ENCODE peak calls at places on chromosomes 1 and 21, in ten cellular contexts. One of them, this sample, is unnamed.
A peak's percentile ranks its signal among the peaks of the same experiment; 100 is the strongest.

GRCh38 chr1:2042830-2043773 is 7.1 kb upstream of the PRKCZ start:
- DNase-seq in astrocyte: no peak
- DNase-seq in aorta: no peak
- DNase-seq in ovary: no peak
- DNase-seq in stomach: no peak
- DNase-seq in DND-41: no peak
- DNase-seq in K562: no peak
- DNase-seq in lower lobe of right lung: no peak
- DNase-seq in fibroblast of lung: no peak
- DNase-seq in thoracic aorta: no peak
- DNase-seq in this sample: peak; percentile 68

GRCh38 chr1:151398691-151399065 is 695 bp upstream of the PSMB4 start:
- DNase-seq in K562: no peak
- DNase-seq in lower lobe of right lung: no peak
- DNase-seq in ovary: no peak
- DNase-seq in aorta: no peak
- DNase-seq in stomach: no peak
- DNase-seq in thoracic aorta: no peak
- DNase-seq in astrocyte: no peak
- DNase-seq in DND-41: no peak
- DNase-seq in fibroblast of lung: no peak
- DNase-seq in this sample: no peak

GRCh38 chr21:34128124-34128523 is 54.7 kb downstream of the MRPS6 start:
- DNase-seq in ovary: no peak
- DNase-seq in thoracic aorta: peak; percentile 28
- DNase-seq in stomach: no peak
- DNase-seq in DND-41: no peak
- DNase-seq in lower lobe of right lung: no peak
- DNase-seq in astrocyte: no peak
- DNase-seq in fibroblast of lung: no peak
- DNase-seq in K562: no peak
- DNase-seq in aorta: no peak
- DNase-seq in this sample: no peak

GRCh38 chr1:183794084-183794483 is 10.8 kb upstream of the RGL1 start:
- DNase-seq in ovary: no peak
- DNase-seq in astrocyte: no peak
- DNase-seq in thoracic aorta: no peak
- DNase-seq in fibroblast of lung: no peak
- DNase-seq in aorta: no peak
- DNase-seq in DND-41: no peak
- DNase-seq in K562: no peak
- DNase-seq in lower lobe of right lung: no peak
- DNase-seq in stomach: no peak
- DNase-seq in this sample: peak; percentile 22

GRCh38 chr1:51520700-51521248 is 1.7 kb upstream of the EPS15 start:
- DNase-seq in K562: no peak
- DNase-seq in fibroblast of lung: no peak
- DNase-seq in DND-41: no peak
- DNase-seq in lower lobe of right lung: no peak
- DNase-seq in astrocyte: no peak
- DNase-seq in stomach: no peak
- DNase-seq in thoracic aorta: no peak
- DNase-seq in aorta: no peak
- DNase-seq in ovary: no peak
- DNase-seq in this sample: peak; percentile 51

GRCh38 chr1:179253286-179253972 is 24.0 kb upstream of the ABL2 start:
- DNase-seq in lower lobe of right lung: no peak
- DNase-seq in astrocyte: peak; percentile 81
- DNase-seq in stomach: no peak
- DNase-seq in aorta: no peak
- DNase-seq in DND-41: no peak
- DNase-seq in thoracic aorta: no peak
- DNase-seq in K562: no peak
- DNase-seq in fibroblast of lung: peak; percentile 76
- DNase-seq in ovary: no peak
- DNase-seq in this sample: no peak

GRCh38 chr1:76547916-76548315 is 319.4 kb upstream of the ST6GALNAC5 start:
- DNase-seq in aorta: no peak
- DNase-seq in thoracic aorta: no peak
- DNase-seq in fibroblast of lung: no peak
- DNase-seq in DND-41: no peak
- DNase-seq in lower lobe of right lung: no peak
- DNase-seq in stomach: no peak
- DNase-seq in K562: no peak
- DNase-seq in astrocyte: no peak
- DNase-seq in ovary: no peak
- DNase-seq in this sample: peak; percentile 88

GRCh38 chr1:41664861-41665640 is 180.6 kb upstream of the EDN2 start:
- DNase-seq in fibroblast of lung: peak; percentile 69
- DNase-seq in thoracic aorta: no peak
- DNase-seq in lower lobe of right lung: no peak
- DNase-seq in DND-41: no peak
- DNase-seq in aorta: no peak
- DNase-seq in ovary: no peak
- DNase-seq in K562: no peak
- DNase-seq in astrocyte: peak; percentile 72
- DNase-seq in stomach: no peak
- DNase-seq in this sample: no peak

GRCh38 chr1:62452951-62453350 is 16.1 kb downstream of the USP1 start:
- DNase-seq in K562: no peak
- DNase-seq in aorta: no peak
- DNase-seq in fibroblast of lung: no peak
- DNase-seq in thoracic aorta: no peak
- DNase-seq in DND-41: no peak
- DNase-seq in stomach: no peak
- DNase-seq in astrocyte: peak; percentile 45
- DNase-seq in lower lobe of right lung: no peak
- DNase-seq in ovary: no peak
- DNase-seq in this sample: no peak

GRCh38 chr1:62450301-62450700 is 13.5 kb downstream of the USP1 start:
- DNase-seq in stomach: no peak
- DNase-seq in ovary: no peak
- DNase-seq in K562: no peak
- DNase-seq in astrocyte: no peak
- DNase-seq in fibroblast of lung: no peak
- DNase-seq in lower lobe of right lung: no peak
- DNase-seq in aorta: no peak
- DNase-seq in DND-41: no peak
- DNase-seq in thoracic aorta: no peak
- DNase-seq in this sample: no peak

GRCh38 chr1:62444701-62445100 is 7.9 kb downstream of the USP1 start:
- DNase-seq in ovary: no peak
- DNase-seq in DND-41: no peak
- DNase-seq in fibroblast of lung: no peak
- DNase-seq in astrocyte: no peak
- DNase-seq in stomach: no peak
- DNase-seq in K562: no peak
- DNase-seq in lower lobe of right lung: no peak
- DNase-seq in aorta: no peak
- DNase-seq in thoracic aorta: no peak
- DNase-seq in this sample: no peak

DNA sequence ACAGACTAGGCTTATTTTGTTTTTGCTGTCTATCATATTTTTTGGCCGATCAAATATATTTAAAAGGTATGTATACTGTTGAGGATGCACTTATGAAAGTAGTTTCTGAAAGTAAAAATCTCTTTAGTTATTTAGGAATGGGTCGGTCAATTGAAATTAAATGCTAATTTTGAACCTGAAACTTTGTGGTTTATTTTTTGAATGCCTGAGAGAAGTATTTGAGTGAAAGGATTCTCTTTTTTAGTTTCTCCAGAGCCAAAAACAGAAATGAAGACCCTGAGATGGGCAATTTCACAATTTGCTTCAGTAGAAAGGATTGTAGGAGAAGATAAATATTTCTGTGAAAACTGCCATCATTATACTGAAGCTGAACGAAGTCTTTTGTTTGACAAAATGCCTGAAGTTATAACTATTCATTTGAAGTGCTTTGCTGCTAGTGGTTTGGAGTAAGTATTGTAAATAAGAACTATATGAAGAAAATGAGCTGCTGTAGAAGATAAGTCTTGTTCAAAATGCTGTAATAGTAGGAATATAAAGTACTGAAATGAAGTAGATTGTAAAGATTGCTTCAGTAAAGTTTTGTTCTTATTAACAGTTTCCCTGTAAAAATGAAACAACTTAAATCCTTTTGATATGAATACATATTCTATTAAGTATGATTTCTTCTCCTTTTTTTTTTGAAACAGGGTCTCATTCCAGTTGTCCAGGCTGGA is 11.5 kb downstream of the USP1 start:
- DNase-seq in lower lobe of right lung: no peak
- DNase-seq in ovary: no peak
- DNase-seq in aorta: no peak
- DNase-seq in fibroblast of lung: no peak
- DNase-seq in stomach: no peak
- DNase-seq in thoracic aorta: no peak
- DNase-seq in K562: no peak
- DNase-seq in astrocyte: no peak
- DNase-seq in DND-41: no peak
- DNase-seq in this sample: no peak
- H3K4me1 ChIP-seq in lower lobe of right lung: no peaks in the 10 kb centered on the region
- H3K4me1 ChIP-seq in ovary: no peaks in the 10 kb centered on the region
- H3K4me1 ChIP-seq in aorta: no peaks in the 10 kb centered on the region
- H3K4me1 ChIP-seq in fibroblast of lung: no peaks in the 10 kb centered on the region
- H3K4me1 ChIP-seq in stomach: no peaks in the 10 kb centered on the region
- H3K4me1 ChIP-seq in thoracic aorta: no peaks in the 10 kb centered on the region
- H3K4me1 ChIP-seq in K562: no peaks in the 10 kb centered on the region
- H3K4me1 ChIP-seq in astrocyte: no peaks in the 10 kb centered on the region
- H3K4me1 ChIP-seq in DND-41: peaks cover 8% of the 10 kb centered on the region
- H3K4me1 ChIP-seq in this sample: no peaks in the 10 kb centered on the region

DNA sequence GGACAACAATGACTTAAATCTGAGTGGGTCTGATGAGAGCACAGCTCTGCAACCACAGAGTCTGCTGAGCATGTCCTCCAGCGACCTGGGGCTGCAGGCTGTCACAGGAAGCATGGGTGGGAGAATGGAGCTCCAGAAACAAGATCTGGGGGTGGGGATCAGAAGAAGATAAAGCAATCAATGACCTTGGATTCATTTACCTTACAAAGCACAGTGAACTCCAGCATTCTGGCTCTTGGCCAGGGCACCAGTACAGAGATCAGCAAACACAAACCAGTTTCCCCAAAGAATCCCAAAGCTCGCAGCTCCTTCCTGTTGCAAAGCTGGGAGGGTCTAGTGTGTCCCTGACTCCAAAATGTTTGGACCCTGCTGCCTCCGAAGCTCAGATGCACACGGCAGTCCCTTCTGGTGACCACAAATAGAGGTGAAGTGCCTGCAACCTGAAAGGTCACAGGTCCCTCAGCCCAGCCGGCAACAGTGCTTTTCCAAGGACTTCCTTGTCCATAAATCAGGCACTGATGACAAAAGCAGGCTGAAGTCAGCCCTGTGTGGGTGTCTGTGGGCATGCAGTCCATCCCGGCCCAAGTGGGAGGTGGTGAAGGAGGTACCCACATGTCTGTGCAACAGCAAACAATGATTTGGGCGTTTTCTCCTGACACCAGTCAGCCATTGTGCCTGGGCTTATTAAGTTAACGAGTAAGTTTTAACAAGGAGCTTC is 76.1 kb downstream of the SH3BGR start:
- DNase-seq in DND-41: no peak
- DNase-seq in thoracic aorta: no peak
- DNase-seq in stomach: peak; percentile 74
- DNase-seq in K562: no peak
- DNase-seq in fibroblast of lung: no peak
- DNase-seq in lower lobe of right lung: no peak
- DNase-seq in aorta: no peak
- DNase-seq in ovary: peak; percentile 37
- DNase-seq in astrocyte: no peak
- DNase-seq in this sample: peak; percentile 88
- H3K27ac ChIP-seq in DND-41: no peak overlapping the region
- H3K27ac ChIP-seq in thoracic aorta: no peak overlapping the region
- H3K27ac ChIP-seq in stomach: peak overlapping the region; percentile 46
- H3K27ac ChIP-seq in K562: no peak overlapping the region
- H3K27ac ChIP-seq in fibroblast of lung: no peak overlapping the region
- H3K27ac ChIP-seq in lower lobe of right lung: no peak overlapping the region
- H3K27ac ChIP-seq in aorta: no peak overlapping the region
- H3K27ac ChIP-seq in ovary: no peak overlapping the region
- H3K27ac ChIP-seq in astrocyte: no peak overlapping the region
- H3K27ac ChIP-seq in this sample: peak overlapping the region; percentile 92

DNA sequence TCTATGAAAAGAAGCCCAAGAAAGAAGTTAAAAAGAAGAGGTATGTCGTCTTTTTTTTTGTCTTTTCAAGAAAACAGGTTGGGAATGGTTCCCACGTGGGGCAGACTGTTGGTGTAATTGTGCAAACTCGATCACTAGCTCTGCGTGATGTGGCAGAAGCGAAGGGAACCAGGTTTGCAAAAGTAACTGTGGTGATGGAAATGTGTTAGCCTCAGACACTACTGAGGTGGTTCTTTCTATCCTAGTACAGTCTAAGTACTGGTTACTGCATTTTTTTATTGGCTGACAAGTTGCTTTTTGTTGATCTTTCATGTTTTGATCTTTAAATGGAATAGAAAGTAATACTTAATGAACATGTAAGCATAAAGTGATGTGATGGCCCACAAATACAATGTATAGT is 8.8 kb downstream of the RPL5 start:
- DNase-seq in stomach: no peak
- DNase-seq in astrocyte: no peak
- DNase-seq in ovary: no peak
- DNase-seq in lower lobe of right lung: no peak
- DNase-seq in fibroblast of lung: no peak
- DNase-seq in K562: no peak
- DNase-seq in aorta: no peak
- DNase-seq in DND-41: no peak
- DNase-seq in thoracic aorta: no peak
- DNase-seq in this sample: no peak
- H3K36me3 ChIP-seq in stomach: peaks cover 95% of the 10 kb centered on the region
- H3K36me3 ChIP-seq in astrocyte: peaks cover 80% of the 10 kb centered on the region
- H3K36me3 ChIP-seq in ovary: no peaks in the 10 kb centered on the region
- H3K36me3 ChIP-seq in lower lobe of right lung: peaks cover 91% of the 10 kb centered on the region
- H3K36me3 ChIP-seq in fibroblast of lung: peaks cover 14% of the 10 kb centered on the region
- H3K36me3 ChIP-seq in K562: peaks cover 87% of the 10 kb centered on the region
- H3K36me3 ChIP-seq in aorta: peaks cover 8% of the 10 kb centered on the region
- H3K36me3 ChIP-seq in DND-41: peaks cover 89% of the 10 kb centered on the region
- H3K36me3 ChIP-seq in thoracic aorta: peaks cover 16% of the 10 kb centered on the region
- H3K36me3 ChIP-seq in this sample: peaks cover 24% of the 10 kb centered on the region

GRCh38 chr1:94015489-94015817 is 105.5 kb downstream of the ABCA4 start:
- DNase-seq in astrocyte: no peak
- DNase-seq in lower lobe of right lung: no peak
- DNase-seq in fibroblast of lung: no peak
- DNase-seq in DND-41: no peak
- DNase-seq in K562: no peak
- DNase-seq in stomach: no peak
- DNase-seq in thoracic aorta: no peak
- DNase-seq in ovary: no peak
- DNase-seq in aorta: no peak
- DNase-seq in this sample: no peak

GRCh38 chr1:94020764-94021579 is 100.0 kb downstream of the ABCA4 start:
- DNase-seq in fibroblast of lung: peak; percentile 95
- DNase-seq in DND-41: no peak
- DNase-seq in stomach: no peak
- DNase-seq in astrocyte: peak; percentile 100
- DNase-seq in lower lobe of right lung: no peak
- DNase-seq in ovary: no peak
- DNase-seq in K562: no peak
- DNase-seq in aorta: no peak
- DNase-seq in thoracic aorta: no peak
- DNase-seq in this sample: no peak

GRCh38 chr1:94022471-94023189 is 98.3 kb downstream of the ABCA4 start:
- DNase-seq in DND-41: no peak
- DNase-seq in astrocyte: peak; percentile 98
- DNase-seq in lower lobe of right lung: no peak
- DNase-seq in aorta: no peak
- DNase-seq in thoracic aorta: no peak
- DNase-seq in K562: no peak
- DNase-seq in stomach: no peak
- DNase-seq in ovary: no peak
- DNase-seq in fibroblast of lung: peak; percentile 87
- DNase-seq in this sample: no peak

GRCh38 chr1:94017155-94017829 is 103.7 kb downstream of the ABCA4 start:
- DNase-seq in stomach: no peak
- DNase-seq in ovary: no peak
- DNase-seq in thoracic aorta: no peak
- DNase-seq in K562: no peak
- DNase-seq in DND-41: peak; percentile 71
- DNase-seq in fibroblast of lung: no peak
- DNase-seq in astrocyte: no peak
- DNase-seq in aorta: no peak
- DNase-seq in lower lobe of right lung: no peak
- DNase-seq in this sample: no peak

GRCh38 chr1:94019327-94019726 is 101.6 kb downstream of the ABCA4 start:
- DNase-seq in K562: no peak
- DNase-seq in lower lobe of right lung: no peak
- DNase-seq in ovary: no peak
- DNase-seq in stomach: no peak
- DNase-seq in DND-41: no peak
- DNase-seq in thoracic aorta: no peak
- DNase-seq in astrocyte: no peak
- DNase-seq in aorta: no peak
- DNase-seq in fibroblast of lung: no peak
- DNase-seq in this sample: no peak
- H3K4me1 ChIP-seq in K562: no peaks in the 10 kb centered on the region
- H3K4me1 ChIP-seq in lower lobe of right lung: peaks cover 15% of the 10 kb centered on the region
- H3K4me1 ChIP-seq in ovary: peaks cover 10% of the 10 kb centered on the region
- H3K4me1 ChIP-seq in stomach: peaks cover 20% of the 10 kb centered on the region
- H3K4me1 ChIP-seq in DND-41: peaks cover 20% of the 10 kb centered on the region
- H3K4me1 ChIP-seq in thoracic aorta: no peaks in the 10 kb centered on the region
- H3K4me1 ChIP-seq in astrocyte: peaks cover 32% of the 10 kb centered on the region
- H3K4me1 ChIP-seq in aorta: no peaks in the 10 kb centered on the region
- H3K4me1 ChIP-seq in fibroblast of lung: peaks cover 15% of the 10 kb centered on the region
- H3K4me1 ChIP-seq in this sample: no peaks in the 10 kb centered on the region

This sample was measured in small intestine.